ENCODE peak calls at places on chromosomes 16 and 17, in eight cellular contexts. One of them, this sample, is unnamed. For H3K9me3, the result is how much of the 10 kb centered on the place peaks cover.

GRCh38 chr16:86029131-86029741 is 130.3 kb downstream of the IRF8 start:
- DNase-seq in small intestine: peak
- DNase-seq in heart left ventricle: peak
- DNase-seq in tibial nerve: no peak
- DNase-seq in cardiac muscle cell: peak
- DNase-seq in tibial artery: peak
- DNase-seq in CD4-positive, alpha-beta memory T cell: no peak
- DNase-seq in colonic mucosa: peak
- DNase-seq in this sample: no peak

GRCh38 chr17:82338858-82339633 is 5.5 kb upstream of the SECTM1 start:
- DNase-seq in colonic mucosa: peak
- DNase-seq in heart left ventricle: no peak
- DNase-seq in tibial artery: no peak
- DNase-seq in small intestine: peak
- DNase-seq in cardiac muscle cell: peak
- DNase-seq in CD4-positive, alpha-beta memory T cell: no peak
- DNase-seq in tibial nerve: no peak
- DNase-seq in this sample: no peak

GRCh38 chr16:23729503-23730424 is 16.7 kb upstream of the ERN2 start:
- DNase-seq in colonic mucosa: peak
- DNase-seq in small intestine: peak
- DNase-seq in heart left ventricle: no peak
- DNase-seq in tibial artery: no peak
- DNase-seq in tibial nerve: no peak
- DNase-seq in CD4-positive, alpha-beta memory T cell: no peak
- DNase-seq in cardiac muscle cell: peak
- DNase-seq in this sample: no peak

GRCh38 chr17:28716740-28717577 is 709 bp downstream of the RAB34 start:
- DNase-seq in cardiac muscle cell: peak
- DNase-seq in small intestine: no peak
- DNase-seq in heart left ventricle: no peak
- DNase-seq in CD4-positive, alpha-beta memory T cell: no peak
- DNase-seq in colonic mucosa: peak
- DNase-seq in tibial nerve: no peak
- DNase-seq in tibial artery: no peak
- DNase-seq in this sample: no peak

GRCh38 chr17:30476726-30477082 is 504 bp upstream of the GOSR1 start:
- DNase-seq in tibial nerve: no peak
- DNase-seq in small intestine: no peak
- DNase-seq in CD4-positive, alpha-beta memory T cell: no peak
- DNase-seq in tibial artery: no peak
- DNase-seq in cardiac muscle cell: peak
- DNase-seq in colonic mucosa: no peak
- DNase-seq in heart left ventricle: peak
- DNase-seq in this sample: no peak

GRCh38 chr17:81877569-81877968 is 6.4 kb upstream of the ARHGDIA start:
- DNase-seq in colonic mucosa: no peak
- DNase-seq in small intestine: no peak
- DNase-seq in tibial artery: no peak
- DNase-seq in heart left ventricle: no peak
- DNase-seq in CD4-positive, alpha-beta memory T cell: no peak
- DNase-seq in tibial nerve: no peak
- DNase-seq in cardiac muscle cell: no peak
- DNase-seq in this sample: no peak

GRCh38 chr16:52497067-52497816 is 49.7 kb downstream of the TOX3 start:
- DNase-seq in small intestine: peak
- DNase-seq in tibial nerve: no peak
- DNase-seq in CD4-positive, alpha-beta memory T cell: no peak
- DNase-seq in cardiac muscle cell: peak
- DNase-seq in colonic mucosa: peak
- DNase-seq in tibial artery: no peak
- DNase-seq in heart left ventricle: no peak
- DNase-seq in this sample: no peak

GRCh38 chr17:4110152-4110551 is 32.7 kb downstream of the ZZEF1 start:
- DNase-seq in tibial nerve: no peak
- DNase-seq in tibial artery: no peak
- DNase-seq in small intestine: no peak
- DNase-seq in colonic mucosa: no peak
- DNase-seq in cardiac muscle cell: peak
- DNase-seq in heart left ventricle: no peak
- DNase-seq in CD4-positive, alpha-beta memory T cell: no peak
- DNase-seq in this sample: no peak

GRCh38 chr17:57350266-57350665 is 93.9 kb downstream of the MSI2 start:
- DNase-seq in tibial artery: peak
- DNase-seq in heart left ventricle: no peak
- DNase-seq in colonic mucosa: peak
- DNase-seq in CD4-positive, alpha-beta memory T cell: no peak
- DNase-seq in tibial nerve: no peak
- DNase-seq in small intestine: no peak
- DNase-seq in cardiac muscle cell: no peak
- DNase-seq in this sample: no peak

GRCh38 chr17:57255776-57256681 is at the start of gene MSI2:
- DNase-seq in tibial artery: peak
- DNase-seq in cardiac muscle cell: peak
- DNase-seq in heart left ventricle: peak
- DNase-seq in colonic mucosa: peak
- DNase-seq in CD4-positive, alpha-beta memory T cell: peak
- DNase-seq in small intestine: peak
- DNase-seq in tibial nerve: peak
- DNase-seq in this sample: peak

GRCh38 chr17:82820278-82821251 is 19.3 kb downstream of the ZNF750 start:
- DNase-seq in small intestine: no peak
- DNase-seq in CD4-positive, alpha-beta memory T cell: no peak
- DNase-seq in cardiac muscle cell: no peak
- DNase-seq in colonic mucosa: no peak
- DNase-seq in tibial nerve: no peak
- DNase-seq in tibial artery: no peak
- DNase-seq in heart left ventricle: no peak
- DNase-seq in this sample: no peak

GRCh38 chr16:80631581-80631980 is 90.8 kb downstream of the DYNLRB2 start:
- DNase-seq in heart left ventricle: no peak
- DNase-seq in CD4-positive, alpha-beta memory T cell: no peak
- DNase-seq in small intestine: no peak
- DNase-seq in cardiac muscle cell: no peak
- DNase-seq in tibial artery: no peak
- DNase-seq in tibial nerve: no peak
- DNase-seq in colonic mucosa: no peak
- DNase-seq in this sample: no peak

GRCh38 chr17:38421871-38422819 is 6.1 kb upstream of the ARHGAP23 start:
- DNase-seq in colonic mucosa: no peak
- DNase-seq in cardiac muscle cell: no peak
- DNase-seq in heart left ventricle: no peak
- DNase-seq in CD4-positive, alpha-beta memory T cell: no peak
- DNase-seq in tibial artery: no peak
- DNase-seq in tibial nerve: no peak
- DNase-seq in small intestine: no peak
- DNase-seq in this sample: no peak

GRCh38 chr17:65283704-65284103 is 146.5 kb downstream of the RGS9 start:
- DNase-seq in small intestine: peak
- DNase-seq in heart left ventricle: no peak
- DNase-seq in cardiac muscle cell: no peak
- DNase-seq in CD4-positive, alpha-beta memory T cell: no peak
- DNase-seq in colonic mucosa: peak
- DNase-seq in tibial artery: no peak
- DNase-seq in tibial nerve: no peak
- DNase-seq in this sample: peak

GRCh38 chr16:11841026-11841425 is 10.3 kb downstream of the RSL1D1 start:
- DNase-seq in cardiac muscle cell: no peak
- DNase-seq in colonic mucosa: no peak
- DNase-seq in heart left ventricle: no peak
- DNase-seq in tibial artery: no peak
- DNase-seq in CD4-positive, alpha-beta memory T cell: no peak
- DNase-seq in tibial nerve: no peak
- DNase-seq in small intestine: no peak
- DNase-seq in this sample: no peak

DNA sequence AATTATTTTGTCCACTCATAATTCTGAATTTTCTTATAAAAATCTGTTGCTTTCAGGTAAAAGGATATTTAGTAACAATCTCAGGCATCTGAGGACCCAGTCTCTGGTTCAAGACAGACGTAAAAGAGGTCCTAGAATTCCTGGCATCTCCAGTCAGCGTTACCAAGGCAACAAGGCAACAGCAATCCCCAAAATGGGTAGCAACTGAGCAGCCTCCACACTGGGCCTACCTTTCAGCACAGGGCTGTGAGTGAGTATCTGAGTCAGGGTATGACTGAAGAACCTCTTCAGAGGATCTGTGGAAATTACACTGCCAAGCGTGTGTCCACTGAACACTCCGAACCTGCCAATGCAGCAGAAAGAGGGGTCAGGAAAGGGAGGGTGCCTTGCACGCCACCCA is 20.8 kb downstream of the FANCA start:
- DNase-seq in cardiac muscle cell: no peak
- DNase-seq in tibial artery: no peak
- DNase-seq in heart left ventricle: no peak
- DNase-seq in colonic mucosa: no peak
- DNase-seq in tibial nerve: no peak
- DNase-seq in CD4-positive, alpha-beta memory T cell: no peak
- DNase-seq in small intestine: no peak
- DNase-seq in this sample: no peak
- H3K9me3 ChIP-seq in cardiac muscle cell: under half
- H3K9me3 ChIP-seq in tibial artery: under half
- H3K9me3 ChIP-seq in heart left ventricle: under half
- H3K9me3 ChIP-seq in colonic mucosa: under half
- H3K9me3 ChIP-seq in tibial nerve: under half
- H3K9me3 ChIP-seq in CD4-positive, alpha-beta memory T cell: under half
- H3K9me3 ChIP-seq in small intestine: under half
- H3K9me3 ChIP-seq in this sample: under half

GRCh38 chr17:42754782-42755181 is 6.2 kb upstream of the RAMP2 start:
- DNase-seq in CD4-positive, alpha-beta memory T cell: no peak
- DNase-seq in tibial nerve: peak
- DNase-seq in heart left ventricle: peak
- DNase-seq in colonic mucosa: no peak
- DNase-seq in cardiac muscle cell: no peak
- DNase-seq in tibial artery: peak
- DNase-seq in small intestine: no peak
- DNase-seq in this sample: no peak

GRCh38 chr17:42760652-42761581 is at the start of gene RAMP2:
- DNase-seq in tibial artery: no peak
- DNase-seq in small intestine: peak
- DNase-seq in cardiac muscle cell: peak
- DNase-seq in heart left ventricle: peak
- DNase-seq in tibial nerve: no peak
- DNase-seq in CD4-positive, alpha-beta memory T cell: no peak
- DNase-seq in colonic mucosa: no peak
- DNase-seq in this sample: no peak

GRCh38 chr17:42761638-42762037 is 611 bp downstream of the RAMP2 start:
- DNase-seq in heart left ventricle: no peak
- DNase-seq in colonic mucosa: no peak
- DNase-seq in cardiac muscle cell: no peak
- DNase-seq in tibial nerve: no peak
- DNase-seq in CD4-positive, alpha-beta memory T cell: no peak
- DNase-seq in tibial artery: no peak
- DNase-seq in small intestine: no peak
- DNase-seq in this sample: no peak

DNA sequence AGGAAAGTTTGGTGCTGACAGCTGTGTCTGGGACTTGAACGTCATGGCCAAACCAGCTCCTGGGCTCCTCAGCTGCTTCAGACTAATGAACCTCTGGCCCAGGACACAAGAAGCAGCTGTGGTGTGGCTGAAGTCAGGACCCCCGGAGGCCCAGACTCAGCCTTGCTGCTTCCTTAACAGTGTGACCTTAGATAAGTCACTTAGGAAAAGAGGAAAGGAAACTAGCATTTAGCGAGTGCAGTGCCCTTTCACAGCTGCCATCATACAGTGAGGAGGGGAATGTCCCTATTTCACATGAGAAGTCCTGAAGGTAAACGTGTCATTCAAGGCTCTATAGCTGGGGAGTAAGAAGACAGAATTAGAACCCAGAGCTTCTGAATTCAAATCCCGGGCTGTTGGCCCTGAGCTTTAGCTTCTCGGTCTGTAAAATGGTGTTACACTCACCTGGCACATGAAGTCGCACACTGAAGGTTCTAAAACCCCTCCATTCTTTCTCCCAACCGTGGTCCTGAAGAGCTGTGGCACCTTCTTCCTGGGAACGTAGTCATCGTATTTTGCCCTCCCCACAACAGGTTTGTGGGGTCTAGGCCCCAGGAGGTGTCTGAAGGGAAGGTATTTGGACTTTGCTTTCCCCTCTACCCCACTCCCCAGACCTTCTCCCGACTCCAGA is 910 bp upstream of the RAMP2 start:
- DNase-seq in tibial nerve: no peak
- DNase-seq in CD4-positive, alpha-beta memory T cell: no peak
- DNase-seq in colonic mucosa: no peak
- DNase-seq in tibial artery: no peak
- DNase-seq in cardiac muscle cell: no peak
- DNase-seq in heart left ventricle: no peak
- DNase-seq in small intestine: no peak
- DNase-seq in this sample: no peak
- H3K27ac ChIP-seq in tibial nerve: peak
- H3K27ac ChIP-seq in CD4-positive, alpha-beta memory T cell: no peak
- H3K27ac ChIP-seq in colonic mucosa: no peak
- H3K27ac ChIP-seq in tibial artery: no peak
- H3K27ac ChIP-seq in cardiac muscle cell: no peak
- H3K27ac ChIP-seq in heart left ventricle: peak
- H3K27ac ChIP-seq in small intestine: no peak
- H3K27ac ChIP-seq in this sample: no peak

GRCh38 chr17:21817791-21818364 is 125.6 kb downstream of the KCNJ18 start:
- DNase-seq in heart left ventricle: no peak
- DNase-seq in tibial nerve: no peak
- DNase-seq in small intestine: no peak
- DNase-seq in CD4-positive, alpha-beta memory T cell: no peak
- DNase-seq in cardiac muscle cell: no peak
- DNase-seq in tibial artery: no peak
- DNase-seq in colonic mucosa: no peak
- DNase-seq in this sample: no peak
- H3K9me3 ChIP-seq in heart left ventricle: under half
- H3K9me3 ChIP-seq in tibial nerve: under half
- H3K9me3 ChIP-seq in small intestine: under half
- H3K9me3 ChIP-seq in CD4-positive, alpha-beta memory T cell: under half
- H3K9me3 ChIP-seq in cardiac muscle cell: under half
- H3K9me3 ChIP-seq in tibial artery: under half
- H3K9me3 ChIP-seq in colonic mucosa: under half
- H3K9me3 ChIP-seq in this sample: under half

GRCh38 chr17:51012538-51012937 is 108.1 kb downstream of the SPAG9 start:
- DNase-seq in tibial artery: no peak
- DNase-seq in small intestine: no peak
- DNase-seq in tibial nerve: no peak
- DNase-seq in cardiac muscle cell: no peak
- DNase-seq in CD4-positive, alpha-beta memory T cell: no peak
- DNase-seq in heart left ventricle: no peak
- DNase-seq in colonic mucosa: no peak
- DNase-seq in this sample: no peak

GRCh38 chr17:51016099-51016498 is 104.6 kb downstream of the SPAG9 start:
- DNase-seq in tibial artery: no peak
- DNase-seq in cardiac muscle cell: no peak
- DNase-seq in tibial nerve: no peak
- DNase-seq in small intestine: no peak
- DNase-seq in heart left ventricle: no peak
- DNase-seq in colonic mucosa: no peak
- DNase-seq in CD4-positive, alpha-beta memory T cell: no peak
- DNase-seq in this sample: no peak

GRCh38 chr17:51015145-51015558 is 105.5 kb downstream of the SPAG9 start:
- DNase-seq in cardiac muscle cell: peak
- DNase-seq in CD4-positive, alpha-beta memory T cell: no peak
- DNase-seq in tibial nerve: no peak
- DNase-seq in tibial artery: no peak
- DNase-seq in heart left ventricle: no peak
- DNase-seq in colonic mucosa: no peak
- DNase-seq in small intestine: no peak
- DNase-seq in this sample: no peak

GRCh38 chr17:51013322-51013721 is 107.3 kb downstream of the SPAG9 start:
- DNase-seq in heart left ventricle: no peak
- DNase-seq in CD4-positive, alpha-beta memory T cell: no peak
- DNase-seq in colonic mucosa: no peak
- DNase-seq in cardiac muscle cell: no peak
- DNase-seq in tibial nerve: no peak
- DNase-seq in small intestine: no peak
- DNase-seq in tibial artery: no peak
- DNase-seq in this sample: no peak

GRCh38 chr17:51014129-51014528 is 106.5 kb downstream of the SPAG9 start:
- DNase-seq in small intestine: no peak
- DNase-seq in heart left ventricle: no peak
- DNase-seq in CD4-positive, alpha-beta memory T cell: no peak
- DNase-seq in tibial nerve: no peak
- DNase-seq in cardiac muscle cell: no peak
- DNase-seq in tibial artery: no peak
- DNase-seq in colonic mucosa: no peak
- DNase-seq in this sample: no peak
- H3K27ac ChIP-seq in small intestine: no peak
- H3K27ac ChIP-seq in heart left ventricle: no peak
- H3K27ac ChIP-seq in CD4-positive, alpha-beta memory T cell: no peak
- H3K27ac ChIP-seq in tibial nerve: no peak
- H3K27ac ChIP-seq in cardiac muscle cell: no peak
- H3K27ac ChIP-seq in tibial artery: no peak
- H3K27ac ChIP-seq in colonic mucosa: no peak
- H3K27ac ChIP-seq in this sample: no peak